ENCODE peak calls at places on chromosome 2, in six cellular contexts. R is neural progenitor cell; O is heart left ventricle; A is CD8-positive, alpha-beta T cell; M is stomach; L is colonic mucosa. I is an unnamed sample.

GRCh38 chr2:222523783-222524544 is 99.6 kb downstream of the SGPP2 start:
- DNase-seq in O (no peak), R (no peak), L (no peak), M (no peak), A (no peak), I (no peak)

GRCh38 chr2:5373200-5373599 is 319.0 kb upstream of the SOX11 start:
- DNase-seq in M (no peak), L (no peak), R (peak; percentile 94), A (no peak), O (no peak), I (no peak)

GRCh38 chr2:98701230-98701629 is 29.7 kb downstream of the MGAT4A start:
- DNase-seq in A (no peak), O (no peak), R (no peak), L (no peak), M (no peak), I (no peak)

GRCh38 chr2:28452534-28453081 is 43.3 kb upstream of the PLB1 start:
- DNase-seq in O (peak; percentile 75), M (peak; percentile 82), R (peak; percentile 80), A (peak; percentile 87), L (peak; percentile 85), I (no peak)

GRCh38 chr2:39930175-39930926 is 151.3 kb upstream of the THUMPD2 start:
- DNase-seq in R (no peak), L (no peak), O (no peak), A (no peak), M (no peak), I (no peak)

GRCh38 chr2:66495788-66496640 is 61.1 kb downstream of the MEIS1 start:
- DNase-seq in A (no peak), R (peak; percentile 38), L (peak; percentile 23), M (peak; percentile 70), O (peak; percentile 54), I (peak; percentile 83)

GRCh38 chr2:26970928-26971627 is 641 bp downstream of the MAPRE3 start:
- DNase-seq in O (peak; percentile 27), R (peak; percentile 65), M (no peak), L (no peak), A (no peak), I (no peak)

GRCh38 chr2:101768480-101769077 is 71.1 kb downstream of the MAP4K4 start:
- DNase-seq in M (no peak), L (no peak), R (no peak), A (no peak), O (no peak), I (no peak)

GRCh38 chr2:157747695-157748370 is 119.2 kb upstream of the ACVR1C start:
- DNase-seq in A (no peak), O (no peak), L (no peak), R (peak; percentile 25), M (no peak), I (no peak)

GRCh38 chr2:42125887-42126594 is 43.1 kb upstream of the EML4 start:
- DNase-seq in L (peak; percentile 79), O (no peak), A (no peak), R (peak; percentile 44), M (no peak), I (no peak)

GRCh38 chr2:20164061-20164733 is 60.7 kb downstream of the SDC1 start:
- DNase-seq in O (no peak), M (no peak), A (no peak), L (no peak), R (peak; percentile 40), I (peak; percentile 62)

GRCh38 chr2:19685713-19686112 is 216.1 kb downstream of the TTC32 start:
- DNase-seq in M (no peak), R (no peak), A (no peak), L (no peak), O (no peak), I (peak; percentile 28)

GRCh38 chr2:211133766-211134165 is 577.4 kb downstream of the CPS1 start:
- DNase-seq in R (peak; percentile 7), A (no peak), M (no peak), L (no peak), O (no peak), I (no peak)

GRCh38 chr2:96264656-96265348 is 995 bp downstream of the TMEM127 start:
- DNase-seq in A (peak; percentile 54), O (no peak), M (no peak), R (peak; percentile 69), L (peak; percentile 32), I (no peak)

GRCh38 chr2:43057026-43057741 is 169.2 kb downstream of the ZFP36L2 start:
- DNase-seq in A (no peak), M (peak; percentile 81), O (peak; percentile 51), L (no peak), R (no peak), I (no peak)

GRCh38 chr2:230941202-230942180 is 16.4 kb upstream of the GPR55 start:
- DNase-seq in R (no peak), O (no peak), M (peak; percentile 11), L (peak; percentile 8), A (peak; percentile 42), I (peak; percentile 45)

GRCh38 chr2:203396667-203397066 is 68.5 kb downstream of the ABI2 start:
- DNase-seq in M (no peak), A (no peak), O (no peak), R (peak; percentile 39), L (no peak), I (no peak)

GRCh38 chr2:241216211-241216761 is 27.8 kb downstream of the ANO7 start:
- DNase-seq in R (peak; percentile 50), O (no peak), L (no peak), A (no peak), M (no peak), I (no peak)

GRCh38 chr2:74498500-74499268 is 719 bp downstream of the LBX2 start:
- DNase-seq in A (no peak), M (peak; percentile 40), O (no peak), L (peak; percentile 63), R (peak; percentile 88), I (peak; percentile 63)

GRCh38 chr2:205273627-205274026 is 408.7 kb upstream of the NRP2 start:
- DNase-seq in O (no peak), A (no peak), M (no peak), R (no peak), L (no peak), I (no peak)

GRCh38 chr2:47301277-47301618 is 101.7 kb upstream of the MSH2 start:
- DNase-seq in L (no peak), O (no peak), R (no peak), M (no peak), A (no peak), I (no peak)

GRCh38 chr2:213419980-213420379 is 135.7 kb downstream of the SPAG16 start:
- DNase-seq in M (no peak), L (no peak), R (no peak), O (no peak), A (no peak), I (no peak)

GRCh38 chr2:143686585-143687164 is 557.5 kb downstream of the ARHGAP15 start:
- DNase-seq in L (no peak), A (no peak), M (no peak), O (no peak), R (peak; percentile 57), I (no peak)

GRCh38 chr2:102418421-102418961 is 4.5 kb upstream of the IL18RAP start:
- DNase-seq in M (no peak), R (no peak), L (no peak), O (no peak), A (no peak), I (no peak)

GRCh38 chr2:138554123-138554522 is 52.6 kb downstream of the SPOPL start:
- DNase-seq in A (no peak), R (no peak), M (no peak), L (no peak), O (no peak), I (no peak)

GRCh38 chr2:46074501-46074900 is 222.7 kb upstream of the EPAS1 start:
- DNase-seq in A (no peak), O (no peak), L (no peak), M (no peak), R (no peak), I (no peak)

GRCh38 chr2:46077522-46078062 is 219.6 kb upstream of the EPAS1 start:
- DNase-seq in O (no peak), A (no peak), M (no peak), L (no peak), R (no peak), I (no peak)

GRCh38 chr2:46075848-46076247 is 221.4 kb upstream of the EPAS1 start:
- DNase-seq in R (no peak), L (no peak), A (no peak), O (no peak), M (no peak), I (no peak)

GRCh38 chr2:46073540-46074018 is 223.6 kb upstream of the EPAS1 start:
- DNase-seq in R (no peak), M (no peak), O (no peak), L (no peak), A (no peak), I (no peak)

DNA sequence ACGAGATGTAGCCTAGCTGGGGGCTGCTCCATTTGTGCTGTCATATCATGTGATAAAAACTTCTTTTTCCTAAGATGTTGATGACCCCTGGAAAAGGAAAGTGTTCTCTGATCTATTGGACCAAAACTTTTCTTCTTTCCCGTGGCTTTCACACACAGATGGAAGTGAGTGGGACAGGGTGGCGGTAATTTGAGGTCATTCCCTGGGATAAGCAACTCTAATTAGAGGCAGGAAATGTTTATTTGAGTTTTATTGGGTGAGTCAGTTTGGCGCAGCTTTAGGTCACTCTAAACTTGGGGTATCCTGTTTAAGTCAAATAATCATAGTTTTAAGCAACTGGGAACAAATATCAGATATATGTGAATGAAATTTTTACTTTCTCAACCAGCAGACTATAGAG is 221.0 kb upstream of the EPAS1 start:
- DNase-seq in R (no peak), O (no peak), M (no peak), A (no peak), L (no peak), I (no peak)
- H3K4me3 ChIP-seq in R (no peak overlapping the region), O (no peak overlapping the region), M (no peak overlapping the region), A (no peak overlapping the region), L (no peak overlapping the region), I (no peak overlapping the region)

GRCh38 chr2:215104226-215104625 is 34.2 kb downstream of the ABCA12 start:
- DNase-seq in R (no peak), M (no peak), L (no peak), O (no peak), A (no peak), I (no peak)

GRCh38 chr2:215107229-215108056 is 31.0 kb downstream of the ABCA12 start:
- DNase-seq in M (no peak), O (no peak), L (no peak), A (no peak), R (no peak), I (no peak)

GRCh38 chr2:215105607-215106354 is 32.6 kb downstream of the ABCA12 start:
- DNase-seq in A (no peak), M (no peak), O (no peak), R (no peak), L (no peak), I (no peak)
- H3K27ac ChIP-seq in A (no peak overlapping the region), M (no peak overlapping the region), O (no peak overlapping the region), R (no peak overlapping the region), L (no peak overlapping the region), I (no peak overlapping the region)

GRCh38 chr2:127526940-127527804 is 883 bp upstream of the IWS1 start:
- DNase-seq in L (peak; percentile 52), A (no peak), O (no peak), M (no peak), R (peak; percentile 58), I (no peak)
- TF ChIP-seq CTCF in L (no peak), A (no peak), O (peak; percentile 26), M (no peak), R (no peak), I (no peak)

DNA sequence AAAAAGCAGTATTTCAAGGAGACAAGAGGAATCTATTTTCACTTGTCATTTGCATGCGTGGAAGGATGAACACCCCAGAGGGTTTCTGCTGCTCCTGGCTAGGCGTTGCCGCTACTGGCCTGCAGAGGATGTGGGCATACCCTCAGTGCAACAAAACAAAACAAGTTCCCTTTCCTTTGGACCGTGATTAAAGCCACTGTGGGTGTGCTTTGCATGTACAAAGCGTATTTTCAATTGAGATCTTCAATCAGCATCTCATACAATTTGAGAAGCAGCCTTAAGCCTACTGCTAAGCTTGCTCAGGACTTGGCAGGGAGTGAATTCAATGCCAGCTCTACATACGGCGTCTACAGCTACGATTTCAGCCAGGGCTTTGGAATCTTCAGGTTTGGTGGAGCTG is 298.4 kb downstream of the LPIN1 start:
- DNase-seq in O (no peak), L (no peak), M (no peak), R (no peak), A (peak; percentile 81), I (no peak)
- H3K4me3 ChIP-seq in O (no peak overlapping the region), L (no peak overlapping the region), M (no peak overlapping the region), R (no peak overlapping the region), A (peak overlapping the region; percentile 1), I (no peak overlapping the region)